ENCODE peak calls at places on chromosomes 4 and X, in ten cellular contexts. V is pons; P is sigmoid colon; F is astrocyte; B is stimulated activated CD4-positive, alpha-beta T cell treated with anti-CD3 and anti-CD28 coated beads, TNF-alpha, amount 100 ng/mL, for 1 hour; K is activated gamma-delta T cell treated with Interleukin-2 at 50 U/mL for 16 hours; M is aorta; X is stimulated activated CD8-positive, alpha-beta memory T cell treated with anti-CD3 and anti-CD28 coated beads, Interleukin-7, amount 100 ng/mL, for 4 hours; G is Kasumi-1; Q is fibroblast of lung. T is an unnamed sample.

GRCh38 chrX:19544693-19545305 is 29.5 kb upstream of the MAP3K15 start:
- DNase-seq in Q (peak; percentile 63), P (no peak), F (peak; percentile 22), X (peak; percentile 8), M (no peak), K (peak; percentile 37), V (peak; percentile 61), G (peak; percentile 42), B (no peak), T (no peak)

GRCh38 chr4:108336076-108336475 is 167.3 kb upstream of the LEF1 start:
- DNase-seq in F (peak; percentile 83), Q (no peak), K (no peak), P (no peak), B (no peak), V (no peak), X (no peak), M (no peak), G (no peak), T (no peak)

GRCh38 chr4:109359040-109359646 is 56.7 kb upstream of the COL25A1 start:
- DNase-seq in P (no peak), G (peak; percentile 83), X (no peak), M (no peak), F (peak; percentile 16), Q (no peak), B (no peak), K (no peak), V (no peak), T (no peak)

GRCh38 chr4:153722036-153722435 is 37.8 kb downstream of the RNF175 start:
- DNase-seq in V (no peak), P (no peak), X (no peak), B (no peak), Q (no peak), G (no peak), F (no peak), M (no peak), K (no peak), T (no peak)

GRCh38 chr4:7779194-7779768 is 160.4 kb downstream of the AFAP1 start:
- DNase-seq in M (peak; percentile 54), Q (peak; percentile 37), G (no peak), V (no peak), B (no peak), K (no peak), F (peak; percentile 53), X (no peak), P (peak; percentile 82), T (no peak)

GRCh38 chrX:627510-627964 is 3.1 kb upstream of the SHOX start:
- DNase-seq in F (no peak), X (no peak), P (peak; percentile 38), B (no peak), M (no peak), G (no peak), K (no peak), V (no peak), Q (no peak), T (no peak)

GRCh38 chr4:54547299-54548097 is 110.3 kb upstream of the KIT start:
- DNase-seq in K (no peak), X (no peak), M (no peak), F (no peak), V (no peak), Q (no peak), P (no peak), B (no peak), G (no peak), T (no peak)

GRCh38 chr4:85708468-85708867 is 233.5 kb downstream of the ARHGAP24 start:
- DNase-seq in M (no peak), K (no peak), P (no peak), V (no peak), B (no peak), F (no peak), G (no peak), X (no peak), Q (no peak), T (no peak)

GRCh38 chrX:143476751-143477150 is 40.5 kb downstream of the SPANXN3 start:
- DNase-seq in M (no peak), B (no peak), K (no peak), V (no peak), X (no peak), G (no peak), P (no peak), F (no peak), Q (no peak), T (no peak)

GRCh38 chrX:130771230-130771629 is 131.8 kb downstream of the ENOX2 start:
- DNase-seq in P (no peak), F (no peak), V (no peak), Q (no peak), X (no peak), G (no peak), K (no peak), B (no peak), M (no peak), T (no peak)

GRCh38 chr4:149264093-149264733 is 551.4 kb downstream of the IQCM start:
- DNase-seq in F (peak; percentile 39), B (no peak), K (no peak), G (peak; percentile 50), Q (peak; percentile 74), M (no peak), V (peak; percentile 22), P (no peak), X (no peak), T (peak; percentile 62)

GRCh38 chrX:17990542-17990941 is 129.4 kb upstream of the RAI2 start:
- DNase-seq in Q (no peak), M (no peak), V (no peak), G (no peak), F (no peak), P (no peak), B (no peak), K (no peak), X (no peak), T (no peak)

GRCh38 chr4:184476660-184477059 is 2.3 kb upstream of the IRF2 start:
- DNase-seq in X (no peak), F (no peak), G (no peak), Q (no peak), V (peak; percentile 74), K (peak; percentile 12), P (no peak), M (no peak), B (no peak), T (no peak)

GRCh38 chr4:19888587-19888986 is 363.1 kb upstream of the SLIT2 start:
- DNase-seq in K (no peak), X (no peak), B (no peak), Q (no peak), G (no peak), F (no peak), V (no peak), M (no peak), P (no peak), T (no peak)

GRCh38 chrX:152810403-152810802 is 20.2 kb downstream of the CETN2 start:
- DNase-seq in B (no peak), G (no peak), X (no peak), Q (no peak), F (no peak), K (no peak), M (no peak), V (no peak), P (no peak), T (no peak)

GRCh38 chrX:1475881-1476280 is 23.2 kb upstream of the ASMTL start:
- DNase-seq in Q (no peak), M (no peak), G (no peak), X (no peak), B (no peak), V (no peak), F (no peak), K (no peak), P (no peak), T (no peak)

GRCh38 chr4:55173580-55173979 is 48.2 kb upstream of the KDR start:
- DNase-seq in X (no peak), K (no peak), B (no peak), V (no peak), Q (peak; percentile 51), M (no peak), G (no peak), P (no peak), F (peak; percentile 73), T (no peak)

GRCh38 chr4:47972721-47973120 is 43.8 kb downstream of the CNGA1 start:
- DNase-seq in B (no peak), M (no peak), P (no peak), V (no peak), F (no peak), G (no peak), Q (no peak), X (no peak), K (no peak), T (no peak)

GRCh38 chr4:135777386-135777785 is 1575.8 kb upstream of the PABPC4L start:
- DNase-seq in K (no peak), F (no peak), Q (peak; percentile 12), P (no peak), B (no peak), V (peak; percentile 14), G (no peak), M (no peak), X (no peak), T (no peak)

GRCh38 chrX:45630078-45630477 is 429.4 kb upstream of the DIPK2B start:
- DNase-seq in Q (no peak), M (no peak), B (no peak), V (no peak), F (no peak), X (no peak), G (no peak), K (no peak), P (no peak), T (no peak)

GRCh38 chr4:140296871-140297570 is 76.4 kb upstream of the SCOC start:
- DNase-seq in G (no peak), P (no peak), F (peak; percentile 39), B (no peak), Q (no peak), K (no peak), X (no peak), V (no peak), M (no peak), T (no peak)

GRCh38 chrX:101550825-101551767 is 749 bp downstream of the ARMCX1 start:
- DNase-seq in B (no peak), F (peak; percentile 20), X (no peak), P (peak; percentile 79), G (peak; percentile 21), Q (peak; percentile 37), V (peak; percentile 33), K (no peak), M (peak; percentile 71), T (no peak)

GRCh38 chr4:7359302-7360063 is 75.2 kb downstream of the PSAPL1 start:
- DNase-seq in M (no peak), K (no peak), Q (no peak), P (no peak), G (no peak), F (no peak), V (no peak), X (no peak), B (no peak), T (no peak)

GRCh38 chrX:47573334-47574095 is 8.7 kb upstream of the TIMP1 start:
- DNase-seq in F (peak; percentile 58), V (no peak), K (no peak), M (peak; percentile 56), Q (peak; percentile 69), G (no peak), B (no peak), P (peak; percentile 79), X (no peak), T (no peak)

GRCh38 chrX:101347859-101348451 is 587 bp downstream of the TIMM8A start:
- DNase-seq in B (no peak), Q (peak; percentile 9), K (no peak), X (no peak), V (no peak), M (no peak), P (no peak), F (peak; percentile 8), G (peak; percentile 2), T (no peak)

GRCh38 chr4:163542275-163542674 is 47.8 kb downstream of the TMA16 start:
- DNase-seq in G (no peak), P (no peak), V (no peak), Q (no peak), K (no peak), B (no peak), M (no peak), X (no peak), F (peak; percentile 71), T (no peak)

GRCh38 chr4:166169111-166169510 is 296.1 kb downstream of the TLL1 start:
- DNase-seq in B (no peak), G (peak; percentile 48), F (no peak), K (no peak), P (no peak), M (no peak), Q (no peak), V (no peak), X (no peak), T (no peak)

GRCh38 chr4:99300934-99301333 is 10.1 kb upstream of the ADH1A start:
- DNase-seq in P (peak; percentile 98), M (peak; percentile 91), V (peak; percentile 38), B (no peak), G (no peak), Q (peak; percentile 100), F (peak; percentile 76), X (no peak), K (no peak), T (peak; percentile 85)